ENCODE peak calls at places on chromosome X, in four cellular contexts. D is fibroblast of mammary gland, G is activated gamma-delta T cell, Z is tibial artery. O is an unnamed sample.

GRCh38 chrX:581066-581465 is 49.5 kb upstream of the SHOX start:
- DNase-seq in G (no peak), Z (no peak), D (no peak), O (no peak)

GRCh38 chrX:72247206-72247944 is 8.5 kb upstream of the ERCC6L start:
- DNase-seq in Z (no peak), D (peak), G (no peak), O (no peak)

GRCh38 chrX:27893211-27893610 is 85.4 kb downstream of the MAGEB10 start:
- DNase-seq in D (no peak), G (no peak), Z (no peak), O (no peak)

GRCh38 chrX:78548012-78548411 is 111.1 kb downstream of the RTL3 start:
- DNase-seq in Z (no peak), G (no peak), D (peak), O (no peak)

GRCh38 chrX:3680459-3680858 is 33.0 kb downstream of the PRKX start:
- DNase-seq in G (no peak), D (no peak), Z (no peak), O (no peak)

GRCh38 chrX:119763175-119763574 is 4.8 kb downstream of the SOWAHD start:
- DNase-seq in Z (no peak), G (no peak), D (peak), O (peak)

GRCh38 chrX:64206556-64207162 is 1.2 kb upstream of the AMER1 start:
- DNase-seq in Z (no peak), G (no peak), D (no peak), O (peak)

GRCh38 chrX:49995795-49996455 is 73.5 kb downstream of the CLCN5 start:
- DNase-seq in Z (no peak), G (no peak), D (no peak), O (peak)

GRCh38 chrX:53319614-53320542 is 38.5 kb upstream of the IQSEC2 start:
- DNase-seq in Z (no peak), D (no peak), G (no peak), O (no peak)

GRCh38 chrX:69493193-69493592 is 10.9 kb upstream of the NALF2 start:
- DNase-seq in D (peak), G (no peak), Z (no peak), O (no peak)

GRCh38 chrX:56588397-56589188 is 25.2 kb downstream of the UBQLN2 start:
- DNase-seq in G (no peak), D (no peak), Z (no peak), O (no peak)

GRCh38 chrX:22534643-22535042 is 261.9 kb downstream of the CBLL2 start:
- DNase-seq in Z (peak), D (peak), G (no peak), O (peak)

GRCh38 chrX:39762266-39762841 is 335.4 kb downstream of the BCOR start:
- DNase-seq in Z (no peak), D (peak), G (no peak), O (no peak)

GRCh38 chrX:23756165-23756564 is 13.1 kb upstream of the ACOT9 start:
- DNase-seq in D (peak), Z (no peak), G (no peak), O (peak)

GRCh38 chrX:141201962-141202361 is 25.0 kb upstream of the LDOC1 start:
- DNase-seq in G (no peak), Z (no peak), D (no peak), O (no peak)

GRCh38 chrX:68693481-68694410 is 46.3 kb downstream of the STARD8 start:
- DNase-seq in G (no peak), Z (peak), D (peak), O (peak)

GRCh38 chrX:45479196-45479834 is 278.6 kb upstream of the DIPK2B start:
- DNase-seq in Z (no peak), G (no peak), D (peak), O (peak)

GRCh38 chrX:66676413-66676812 is 37.5 kb upstream of the EDA2R start:
- DNase-seq in D (peak), G (no peak), Z (no peak), O (peak)

GRCh38 chrX:24190500-24191156 is 41.1 kb downstream of the ZFX start:
- DNase-seq in Z (no peak), D (peak), G (no peak), O (peak)

GRCh38 chrX:150767475-150768131 is 74.4 kb downstream of the MTMR1 start:
- DNase-seq in Z (no peak), G (no peak), D (peak), O (peak)

GRCh38 chrX:101287402-101287801 is 3.7 kb downstream of the TAF7L start:
- DNase-seq in D (peak), Z (no peak), G (no peak), O (peak)

GRCh38 chrX:10011261-10011931 is 44.2 kb downstream of the CLDN34 start:
- DNase-seq in G (no peak), Z (no peak), D (no peak), O (no peak)

O was measured in AG10803.